ENCODE peak calls at places on chromosomes 13 and 19, in eight cellular contexts. One of them, this sample, is unnamed.

GRCh38 chr19:18607222-18608101 is 863 bp upstream of the CRLF1 start:
- DNase-seq in NCI-H345: no peak
- DNase-seq in lower lobe of right lung: no peak
- DNase-seq in left cardiac atrium: no peak
- DNase-seq in stimulated activated CD4-positive, alpha-beta T cell treated with anti-CD3 and anti-CD28 coated beads, Interleukin-15, amount 100 ng/mL, for 24 hours: no peak
- DNase-seq in colonic mucosa: no peak
- DNase-seq in AG08396: peak; percentile 35
- DNase-seq in GM03348: no peak
- DNase-seq in this sample: no peak

GRCh38 chr13:97228850-97229521 is 6.9 kb downstream of the MBNL2 start:
- DNase-seq in NCI-H345: no peak
- DNase-seq in lower lobe of right lung: no peak
- DNase-seq in left cardiac atrium: no peak
- DNase-seq in stimulated activated CD4-positive, alpha-beta T cell treated with anti-CD3 and anti-CD28 coated beads, Interleukin-15, amount 100 ng/mL, for 24 hours: no peak
- DNase-seq in colonic mucosa: no peak
- DNase-seq in AG08396: no peak
- DNase-seq in GM03348: no peak
- DNase-seq in this sample: no peak

GRCh38 chr19:49064768-49065611 is at the start of gene NTF4:
- DNase-seq in NCI-H345: no peak
- DNase-seq in lower lobe of right lung: peak; percentile 58
- DNase-seq in left cardiac atrium: no peak
- DNase-seq in stimulated activated CD4-positive, alpha-beta T cell treated with anti-CD3 and anti-CD28 coated beads, Interleukin-15, amount 100 ng/mL, for 24 hours: peak; percentile 22
- DNase-seq in colonic mucosa: peak; percentile 20
- DNase-seq in AG08396: peak; percentile 63
- DNase-seq in GM03348: peak; percentile 61
- DNase-seq in this sample: peak; percentile 76

GRCh38 chr13:38228322-38228721 is 121.3 kb upstream of the UFM1 start:
- DNase-seq in NCI-H345: no peak
- DNase-seq in lower lobe of right lung: no peak
- DNase-seq in left cardiac atrium: no peak
- DNase-seq in stimulated activated CD4-positive, alpha-beta T cell treated with anti-CD3 and anti-CD28 coated beads, Interleukin-15, amount 100 ng/mL, for 24 hours: no peak
- DNase-seq in colonic mucosa: no peak
- DNase-seq in AG08396: no peak
- DNase-seq in GM03348: no peak
- DNase-seq in this sample: no peak

GRCh38 chr13:57627663-57628062 is 3.9 kb upstream of the PCDH17 start:
- DNase-seq in NCI-H345: peak; percentile 68
- DNase-seq in lower lobe of right lung: no peak
- DNase-seq in left cardiac atrium: no peak
- DNase-seq in stimulated activated CD4-positive, alpha-beta T cell treated with anti-CD3 and anti-CD28 coated beads, Interleukin-15, amount 100 ng/mL, for 24 hours: no peak
- DNase-seq in colonic mucosa: no peak
- DNase-seq in AG08396: peak; percentile 11
- DNase-seq in GM03348: peak; percentile 24
- DNase-seq in this sample: no peak

GRCh38 chr13:29509999-29510586 is 85.4 kb downstream of the SLC7A1 start:
- DNase-seq in NCI-H345: no peak
- DNase-seq in lower lobe of right lung: no peak
- DNase-seq in left cardiac atrium: no peak
- DNase-seq in stimulated activated CD4-positive, alpha-beta T cell treated with anti-CD3 and anti-CD28 coated beads, Interleukin-15, amount 100 ng/mL, for 24 hours: no peak
- DNase-seq in colonic mucosa: no peak
- DNase-seq in AG08396: peak; percentile 29
- DNase-seq in GM03348: no peak
- DNase-seq in this sample: no peak

GRCh38 chr19:46221981-46222610 is 7.4 kb upstream of the IGFL1 start:
- DNase-seq in NCI-H345: no peak
- DNase-seq in lower lobe of right lung: peak; percentile 76
- DNase-seq in left cardiac atrium: peak; percentile 51
- DNase-seq in stimulated activated CD4-positive, alpha-beta T cell treated with anti-CD3 and anti-CD28 coated beads, Interleukin-15, amount 100 ng/mL, for 24 hours: no peak
- DNase-seq in colonic mucosa: no peak
- DNase-seq in AG08396: peak; percentile 86
- DNase-seq in GM03348: peak; percentile 91
- DNase-seq in this sample: peak; percentile 81

GRCh38 chr13:39599842-39600241 is 3.2 kb downstream of the LHFPL6 start:
- DNase-seq in NCI-H345: no peak
- DNase-seq in lower lobe of right lung: no peak
- DNase-seq in left cardiac atrium: no peak
- DNase-seq in stimulated activated CD4-positive, alpha-beta T cell treated with anti-CD3 and anti-CD28 coated beads, Interleukin-15, amount 100 ng/mL, for 24 hours: no peak
- DNase-seq in colonic mucosa: no peak
- DNase-seq in AG08396: no peak
- DNase-seq in GM03348: peak; percentile 29
- DNase-seq in this sample: no peak

GRCh38 chr13:97222934-97223710 is 989 bp downstream of the MBNL2 start:
- DNase-seq in NCI-H345: no peak
- DNase-seq in lower lobe of right lung: no peak
- DNase-seq in left cardiac atrium: no peak
- DNase-seq in stimulated activated CD4-positive, alpha-beta T cell treated with anti-CD3 and anti-CD28 coated beads, Interleukin-15, amount 100 ng/mL, for 24 hours: no peak
- DNase-seq in colonic mucosa: no peak
- DNase-seq in AG08396: no peak
- DNase-seq in GM03348: peak; percentile 16
- DNase-seq in this sample: no peak

GRCh38 chr13:44142540-44142867 is 231.1 kb upstream of the SERP2 start:
- DNase-seq in NCI-H345: no peak
- DNase-seq in lower lobe of right lung: no peak
- DNase-seq in left cardiac atrium: no peak
- DNase-seq in stimulated activated CD4-positive, alpha-beta T cell treated with anti-CD3 and anti-CD28 coated beads, Interleukin-15, amount 100 ng/mL, for 24 hours: no peak
- DNase-seq in colonic mucosa: peak; percentile 32
- DNase-seq in AG08396: no peak
- DNase-seq in GM03348: peak; percentile 8
- DNase-seq in this sample: no peak

GRCh38 chr13:28324181-28324789 is 170.6 kb downstream of the FLT1 start:
- DNase-seq in NCI-H345: peak; percentile 44
- DNase-seq in lower lobe of right lung: no peak
- DNase-seq in left cardiac atrium: peak; percentile 60
- DNase-seq in stimulated activated CD4-positive, alpha-beta T cell treated with anti-CD3 and anti-CD28 coated beads, Interleukin-15, amount 100 ng/mL, for 24 hours: peak; percentile 67
- DNase-seq in colonic mucosa: peak; percentile 71
- DNase-seq in AG08396: peak; percentile 72
- DNase-seq in GM03348: peak; percentile 84
- DNase-seq in this sample: no peak

GRCh38 chr19:39194832-39195542 is 1.8 kb upstream of the NCCRP1 start:
- DNase-seq in NCI-H345: peak; percentile 46
- DNase-seq in lower lobe of right lung: no peak
- DNase-seq in left cardiac atrium: no peak
- DNase-seq in stimulated activated CD4-positive, alpha-beta T cell treated with anti-CD3 and anti-CD28 coated beads, Interleukin-15, amount 100 ng/mL, for 24 hours: no peak
- DNase-seq in colonic mucosa: no peak
- DNase-seq in AG08396: no peak
- DNase-seq in GM03348: no peak
- DNase-seq in this sample: no peak

GRCh38 chr13:109687559-109688448 is 98.6 kb downstream of the IRS2 start:
- DNase-seq in NCI-H345: peak; percentile 82
- DNase-seq in lower lobe of right lung: no peak
- DNase-seq in left cardiac atrium: no peak
- DNase-seq in stimulated activated CD4-positive, alpha-beta T cell treated with anti-CD3 and anti-CD28 coated beads, Interleukin-15, amount 100 ng/mL, for 24 hours: no peak
- DNase-seq in colonic mucosa: peak; percentile 81
- DNase-seq in AG08396: no peak
- DNase-seq in GM03348: no peak
- DNase-seq in this sample: no peak

GRCh38 chr13:99726261-99726894 is 225.1 kb downstream of the TM9SF2 start:
- DNase-seq in NCI-H345: no peak
- DNase-seq in lower lobe of right lung: no peak
- DNase-seq in left cardiac atrium: no peak
- DNase-seq in stimulated activated CD4-positive, alpha-beta T cell treated with anti-CD3 and anti-CD28 coated beads, Interleukin-15, amount 100 ng/mL, for 24 hours: no peak
- DNase-seq in colonic mucosa: no peak
- DNase-seq in AG08396: no peak
- DNase-seq in GM03348: no peak
- DNase-seq in this sample: no peak